ENCODE peak calls at places on chromosomes 12 and 14, in six cellular contexts. One of them, this sample, is unnamed.

GRCh38 chr14:89443002-89443660 is 26.1 kb upstream of the FOXN3 start:
- DNase-seq in NCI-H1092 treated with DMSO at 0.1 percent for 48 hours: no peak
- DNase-seq in posterior cingulate gyrus: no peak
- DNase-seq in activated CD4-positive, alpha-beta T cell treated with anti-CD3 and anti-CD28 coated beads for 36 hours: no peak
- DNase-seq in CD8-positive, alpha-beta memory T cell: no peak
- DNase-seq in non-pigmented ciliary epithelial cell: no peak
- DNase-seq in this sample: no peak

GRCh38 chr12:101749657-101750056 is 10.4 kb upstream of the SYCP3 start:
- DNase-seq in NCI-H1092 treated with DMSO at 0.1 percent for 48 hours: no peak
- DNase-seq in posterior cingulate gyrus: no peak
- DNase-seq in activated CD4-positive, alpha-beta T cell treated with anti-CD3 and anti-CD28 coated beads for 36 hours: no peak
- DNase-seq in CD8-positive, alpha-beta memory T cell: no peak
- DNase-seq in non-pigmented ciliary epithelial cell: no peak
- DNase-seq in this sample: no peak

GRCh38 chr14:55097894-55098560 is 31.0 kb upstream of the LGALS3 start:
- DNase-seq in NCI-H1092 treated with DMSO at 0.1 percent for 48 hours: no peak
- DNase-seq in posterior cingulate gyrus: no peak
- DNase-seq in activated CD4-positive, alpha-beta T cell treated with anti-CD3 and anti-CD28 coated beads for 36 hours: peak
- DNase-seq in CD8-positive, alpha-beta memory T cell: peak
- DNase-seq in non-pigmented ciliary epithelial cell: no peak
- DNase-seq in this sample: no peak

GRCh38 chr12:46556105-46556559 is 183.6 kb upstream of the SLC38A2 start:
- DNase-seq in NCI-H1092 treated with DMSO at 0.1 percent for 48 hours: no peak
- DNase-seq in posterior cingulate gyrus: no peak
- DNase-seq in activated CD4-positive, alpha-beta T cell treated with anti-CD3 and anti-CD28 coated beads for 36 hours: no peak
- DNase-seq in CD8-positive, alpha-beta memory T cell: no peak
- DNase-seq in non-pigmented ciliary epithelial cell: peak
- DNase-seq in this sample: no peak

GRCh38 chr12:8449293-8449944 is 6.3 kb upstream of the CLEC6A start:
- DNase-seq in NCI-H1092 treated with DMSO at 0.1 percent for 48 hours: no peak
- DNase-seq in posterior cingulate gyrus: no peak
- DNase-seq in activated CD4-positive, alpha-beta T cell treated with anti-CD3 and anti-CD28 coated beads for 36 hours: peak
- DNase-seq in CD8-positive, alpha-beta memory T cell: no peak
- DNase-seq in non-pigmented ciliary epithelial cell: no peak
- DNase-seq in this sample: no peak

GRCh38 chr12:118237053-118237665 is 101.2 kb downstream of the PEBP1 start:
- DNase-seq in NCI-H1092 treated with DMSO at 0.1 percent for 48 hours: no peak
- DNase-seq in posterior cingulate gyrus: no peak
- DNase-seq in activated CD4-positive, alpha-beta T cell treated with anti-CD3 and anti-CD28 coated beads for 36 hours: no peak
- DNase-seq in CD8-positive, alpha-beta memory T cell: no peak
- DNase-seq in non-pigmented ciliary epithelial cell: no peak
- DNase-seq in this sample: no peak

GRCh38 chr14:32382704-32383103 is 53.6 kb downstream of the AKAP6 start:
- DNase-seq in NCI-H1092 treated with DMSO at 0.1 percent for 48 hours: no peak
- DNase-seq in posterior cingulate gyrus: peak
- DNase-seq in activated CD4-positive, alpha-beta T cell treated with anti-CD3 and anti-CD28 coated beads for 36 hours: peak
- DNase-seq in CD8-positive, alpha-beta memory T cell: no peak
- DNase-seq in non-pigmented ciliary epithelial cell: no peak
- DNase-seq in this sample: no peak

GRCh38 chr12:120495189-120495722 is 657 bp upstream of the DYNLL1 start:
- DNase-seq in NCI-H1092 treated with DMSO at 0.1 percent for 48 hours: no peak
- DNase-seq in posterior cingulate gyrus: no peak
- DNase-seq in activated CD4-positive, alpha-beta T cell treated with anti-CD3 and anti-CD28 coated beads for 36 hours: no peak
- DNase-seq in CD8-positive, alpha-beta memory T cell: no peak
- DNase-seq in non-pigmented ciliary epithelial cell: no peak
- DNase-seq in this sample: no peak

GRCh38 chr14:92848941-92849340 is 54.8 kb downstream of the GOLGA5 start:
- DNase-seq in NCI-H1092 treated with DMSO at 0.1 percent for 48 hours: peak
- DNase-seq in posterior cingulate gyrus: no peak
- DNase-seq in activated CD4-positive, alpha-beta T cell treated with anti-CD3 and anti-CD28 coated beads for 36 hours: no peak
- DNase-seq in CD8-positive, alpha-beta memory T cell: no peak
- DNase-seq in non-pigmented ciliary epithelial cell: no peak
- DNase-seq in this sample: no peak